ENCODE peak calls at places on chromosomes 16 and 17, in five cellular contexts. T is cerebellar nuclear complex, O is NCI-H1092, V is neural crest cell, D is RPMI8226. G is an unnamed sample.

GRCh38 chr17:64230551-64231408 is 32.3 kb downstream of the TEX2 start:
- DNase-seq in V (no peak), T (no peak), D (no peak), O (no peak), G (no peak)

GRCh38 chr17:9371019-9371418 is 204.6 kb downstream of the STX8 start:
- DNase-seq in V (no peak), O (peak), T (no peak), D (no peak), G (no peak)

GRCh38 chr17:3012926-3013581 is 50.4 kb downstream of the OR1D5 start:
- DNase-seq in O (no peak), D (peak), V (peak), T (no peak), G (peak)

GRCh38 chr16:47970291-47970931 is 185.4 kb downstream of the ABCC12 start:
- DNase-seq in T (no peak), V (peak), D (peak), O (no peak), G (no peak)

GRCh38 chr17:62206550-62206949 is 141.5 kb upstream of the MED13 start:
- DNase-seq in T (no peak), V (no peak), O (no peak), D (no peak), G (no peak)

GRCh38 chr16:1474471-1474795 is 395 bp downstream of the CLCN7 start:
- DNase-seq in D (no peak), V (no peak), T (no peak), O (no peak), G (no peak)

GRCh38 chr16:57143125-57143965 is 42.5 kb downstream of the PSME3IP1 start:
- DNase-seq in O (no peak), D (no peak), T (no peak), V (peak), G (no peak)

GRCh38 chr16:11666108-11667055 is 1.9 kb upstream of the SNN start:
- DNase-seq in T (no peak), V (no peak), D (peak), O (no peak), G (no peak)

GRCh38 chr17:31412511-31412910 is 21.0 kb downstream of the RAB11FIP4 start:
- DNase-seq in D (no peak), T (no peak), O (no peak), V (no peak), G (no peak)

GRCh38 chr17:30580916-30581315 is 103.7 kb downstream of the GOSR1 start:
- DNase-seq in O (no peak), D (no peak), V (no peak), T (no peak), G (no peak)

GRCh38 chr17:79997004-79997673 is 38.5 kb downstream of the TBC1D16 start:
- DNase-seq in O (no peak), T (no peak), D (no peak), V (no peak), G (no peak)

GRCh38 chr17:42541041-42541833 is 5.2 kb downstream of the NAGLU start:
- DNase-seq in O (no peak), D (no peak), T (no peak), V (no peak), G (no peak)

GRCh38 chr16:85673529-85674417 is 15.0 kb downstream of the GINS2 start:
- DNase-seq in O (peak), T (no peak), V (no peak), D (no peak), G (no peak)

GRCh38 chr16:48492131-48492530 is 106.9 kb upstream of the SIAH1 start:
- DNase-seq in O (no peak), T (no peak), V (no peak), D (no peak), G (no peak)

GRCh38 chr17:82559779-82560642 is 40.5 kb downstream of the FOXK2 start:
- DNase-seq in O (no peak), D (no peak), T (no peak), V (no peak), G (no peak)

GRCh38 chr17:73179878-73180277 is 13.0 kb upstream of the COG1 start:
- DNase-seq in T (no peak), V (no peak), O (no peak), D (no peak), G (no peak)

GRCh38 chr17:7293821-7294613 is 422 bp downstream of the YBX2 start:
- DNase-seq in O (no peak), T (no peak), D (peak), V (no peak), G (no peak)

GRCh38 chr16:77833906-77834599 is 45.7 kb downstream of the VAT1L start:
- DNase-seq in O (no peak), D (no peak), T (no peak), V (peak), G (no peak)

GRCh38 chr17:17740627-17741237 is 59.5 kb downstream of the RAI1 start:
- DNase-seq in O (no peak), D (no peak), V (no peak), T (no peak), G (no peak)

GRCh38 chr17:42830971-42831370 is 2.2 kb upstream of the PSME3 start:
- DNase-seq in V (no peak), T (no peak), D (no peak), O (no peak), G (no peak)

GRCh38 chr17:44219126-44219635 is 294 bp downstream of the UBTF start:
- DNase-seq in T (no peak), V (no peak), O (peak), D (peak), G (peak)

GRCh38 chr16:17370233-17371013 is 100.3 kb downstream of the XYLT1 start:
- DNase-seq in D (peak), T (no peak), O (no peak), V (no peak), G (no peak)

GRCh38 chr16:75222271-75222783 is 3.5 kb downstream of the CTRB1 start:
- DNase-seq in V (no peak), T (no peak), D (no peak), O (no peak), G (no peak)

GRCh38 chr17:66287911-66288310 is 14.5 kb upstream of the PRKCA start:
- DNase-seq in D (no peak), O (no peak), T (no peak), V (no peak), G (no peak)

GRCh38 chr17:39738568-39738901 is 797 bp downstream of the GRB7 start:
- DNase-seq in D (peak), T (no peak), O (no peak), V (no peak), G (peak)

GRCh38 chr16:57186630-57187507 is 740 bp downstream of the RSPRY1 start:
- DNase-seq in D (peak), V (peak), O (no peak), T (no peak), G (peak)

GRCh38 chr16:53457670-53458069 is 23.4 kb downstream of the RBL2 start:
- DNase-seq in O (no peak), T (no peak), V (no peak), D (peak), G (peak)

GRCh38 chr17:80903041-80903611 is 88.5 kb upstream of the CHMP6 start:
- DNase-seq in O (no peak), D (no peak), V (no peak), T (no peak), G (no peak)

GRCh38 chr17:48998557-48999440 is 1.6 kb downstream of the IGF2BP1 start:
- DNase-seq in T (no peak), D (no peak), V (no peak), O (no peak), G (no peak)

GRCh38 chr16:10923650-10924214 is 18.5 kb downstream of the DEXI start:
- DNase-seq in D (no peak), O (no peak), T (no peak), V (no peak), G (no peak)

GRCh38 chr16:12801511-12802042 is 2.1 kb downstream of the CPPED1 start:
- DNase-seq in D (no peak), T (no peak), V (no peak), O (no peak), G (no peak)

GRCh38 chr16:54620197-54620596 is 310.5 kb upstream of the IRX5 start:
- DNase-seq in T (no peak), V (no peak), D (no peak), O (peak), G (no peak)

GRCh38 chr17:38706625-38707298 is 1.7 kb downstream of the MLLT6 start:
- DNase-seq in O (no peak), V (no peak), T (no peak), D (peak), G (peak)